ENCODE peak calls at places on chromosomes 11 and 22, in eight cellular contexts. One of them, this sample, is unnamed. For H3K9me3, the result is how much of the 10 kb centered on the place peaks cover.

GRCh38 chr11:93063101-93063500 is 93.7 kb downstream of the MTNR1B start:
- DNase-seq in BE2C: no peak
- DNase-seq in neural progenitor cell: no peak
- DNase-seq in heart left ventricle: no peak
- DNase-seq in Panc1: no peak
- DNase-seq in GM23248: no peak
- DNase-seq in heart right ventricle: no peak
- DNase-seq in AG04450: no peak
- DNase-seq in this sample: no peak

GRCh38 chr11:123549901-123550619 is 104.4 kb downstream of the SCN3B start:
- DNase-seq in BE2C: no peak
- DNase-seq in neural progenitor cell: no peak
- DNase-seq in heart left ventricle: no peak
- DNase-seq in Panc1: no peak
- DNase-seq in GM23248: peak
- DNase-seq in heart right ventricle: no peak
- DNase-seq in AG04450: no peak
- DNase-seq in this sample: no peak

GRCh38 chr11:134244593-134244992 is 8.6 kb downstream of the THYN1 start:
- DNase-seq in BE2C: peak
- DNase-seq in neural progenitor cell: peak
- DNase-seq in heart left ventricle: no peak
- DNase-seq in Panc1: no peak
- DNase-seq in GM23248: peak
- DNase-seq in heart right ventricle: no peak
- DNase-seq in AG04450: no peak
- DNase-seq in this sample: no peak

GRCh38 chr11:6156628-6157367 is 13.3 kb downstream of the OR52B2 start:
- DNase-seq in BE2C: no peak
- DNase-seq in neural progenitor cell: no peak
- DNase-seq in heart left ventricle: no peak
- DNase-seq in Panc1: no peak
- DNase-seq in GM23248: peak
- DNase-seq in heart right ventricle: no peak
- DNase-seq in AG04450: no peak
- DNase-seq in this sample: no peak

GRCh38 chr11:120180571-120181445 is 30.0 kb upstream of the OAF start:
- DNase-seq in BE2C: no peak
- DNase-seq in neural progenitor cell: peak
- DNase-seq in heart left ventricle: no peak
- DNase-seq in Panc1: no peak
- DNase-seq in GM23248: peak
- DNase-seq in heart right ventricle: no peak
- DNase-seq in AG04450: no peak
- DNase-seq in this sample: peak

GRCh38 chr11:32374261-32374711 is 61.1 kb downstream of the WT1 start:
- DNase-seq in BE2C: peak
- DNase-seq in neural progenitor cell: peak
- DNase-seq in heart left ventricle: no peak
- DNase-seq in Panc1: peak
- DNase-seq in GM23248: peak
- DNase-seq in heart right ventricle: no peak
- DNase-seq in AG04450: no peak
- DNase-seq in this sample: no peak

GRCh38 chr11:30455025-30455424 is 131.1 kb downstream of the MPPED2 start:
- DNase-seq in BE2C: no peak
- DNase-seq in neural progenitor cell: no peak
- DNase-seq in heart left ventricle: no peak
- DNase-seq in Panc1: no peak
- DNase-seq in GM23248: no peak
- DNase-seq in heart right ventricle: no peak
- DNase-seq in AG04450: no peak
- DNase-seq in this sample: no peak

GRCh38 chr11:889686-890475 is 20.7 kb downstream of the CHID1 start:
- DNase-seq in BE2C: no peak
- DNase-seq in neural progenitor cell: peak
- DNase-seq in heart left ventricle: no peak
- DNase-seq in Panc1: no peak
- DNase-seq in GM23248: no peak
- DNase-seq in heart right ventricle: no peak
- DNase-seq in AG04450: no peak
- DNase-seq in this sample: no peak

GRCh38 chr11:73203322-73203721 is 14.8 kb upstream of the P2RY2 start:
- DNase-seq in BE2C: no peak
- DNase-seq in neural progenitor cell: no peak
- DNase-seq in heart left ventricle: no peak
- DNase-seq in Panc1: no peak
- DNase-seq in GM23248: no peak
- DNase-seq in heart right ventricle: no peak
- DNase-seq in AG04450: no peak
- DNase-seq in this sample: no peak

GRCh38 chr22:34804588-34804987 is 261.4 kb upstream of the ISX start:
- DNase-seq in BE2C: no peak
- DNase-seq in neural progenitor cell: peak
- DNase-seq in heart left ventricle: no peak
- DNase-seq in Panc1: no peak
- DNase-seq in GM23248: no peak
- DNase-seq in heart right ventricle: no peak
- DNase-seq in AG04450: no peak
- DNase-seq in this sample: no peak

GRCh38 chr11:58616594-58616993 is 5.9 kb upstream of the CNTF start:
- DNase-seq in BE2C: no peak
- DNase-seq in neural progenitor cell: no peak
- DNase-seq in heart left ventricle: no peak
- DNase-seq in Panc1: no peak
- DNase-seq in GM23248: peak
- DNase-seq in heart right ventricle: peak
- DNase-seq in AG04450: peak
- DNase-seq in this sample: peak

GRCh38 chr11:112831969-112832368 is 129.3 kb upstream of the NCAM1 start:
- DNase-seq in BE2C: no peak
- DNase-seq in neural progenitor cell: no peak
- DNase-seq in heart left ventricle: no peak
- DNase-seq in Panc1: no peak
- DNase-seq in GM23248: no peak
- DNase-seq in heart right ventricle: no peak
- DNase-seq in AG04450: no peak
- DNase-seq in this sample: no peak

GRCh38 chr22:19759994-19760651 is 455 bp upstream of the TBX1 start:
- DNase-seq in BE2C: no peak
- DNase-seq in neural progenitor cell: peak
- DNase-seq in heart left ventricle: no peak
- DNase-seq in Panc1: no peak
- DNase-seq in GM23248: peak
- DNase-seq in heart right ventricle: no peak
- DNase-seq in AG04450: no peak
- DNase-seq in this sample: no peak

GRCh38 chr11:134741453-134742227 is 329.6 kb upstream of the B3GAT1 start:
- DNase-seq in BE2C: no peak
- DNase-seq in neural progenitor cell: no peak
- DNase-seq in heart left ventricle: peak
- DNase-seq in Panc1: no peak
- DNase-seq in GM23248: no peak
- DNase-seq in heart right ventricle: no peak
- DNase-seq in AG04450: no peak
- DNase-seq in this sample: no peak

GRCh38 chr11:45321669-45322068 is 35.5 kb upstream of the SYT13 start:
- DNase-seq in BE2C: no peak
- DNase-seq in neural progenitor cell: no peak
- DNase-seq in heart left ventricle: no peak
- DNase-seq in Panc1: no peak
- DNase-seq in GM23248: no peak
- DNase-seq in heart right ventricle: no peak
- DNase-seq in AG04450: no peak
- DNase-seq in this sample: no peak

GRCh38 chr11:15805726-15806125 is 550.6 kb downstream of the SOX6 start:
- DNase-seq in BE2C: no peak
- DNase-seq in neural progenitor cell: no peak
- DNase-seq in heart left ventricle: no peak
- DNase-seq in Panc1: no peak
- DNase-seq in GM23248: no peak
- DNase-seq in heart right ventricle: no peak
- DNase-seq in AG04450: no peak
- DNase-seq in this sample: no peak

GRCh38 chr11:35418847-35419712 is at the start of gene SLC1A2:
- DNase-seq in BE2C: peak
- DNase-seq in neural progenitor cell: peak
- DNase-seq in heart left ventricle: peak
- DNase-seq in Panc1: no peak
- DNase-seq in GM23248: peak
- DNase-seq in heart right ventricle: peak
- DNase-seq in AG04450: no peak
- DNase-seq in this sample: no peak

GRCh38 chr22:47564158-47564450 is 801.7 kb downstream of the TBC1D22A start:
- DNase-seq in BE2C: no peak
- DNase-seq in neural progenitor cell: no peak
- DNase-seq in heart left ventricle: peak
- DNase-seq in Panc1: no peak
- DNase-seq in GM23248: no peak
- DNase-seq in heart right ventricle: no peak
- DNase-seq in AG04450: no peak
- DNase-seq in this sample: no peak

GRCh38 chr22:47567126-47567730 is 804.8 kb downstream of the TBC1D22A start:
- DNase-seq in BE2C: no peak
- DNase-seq in neural progenitor cell: no peak
- DNase-seq in heart left ventricle: peak
- DNase-seq in Panc1: no peak
- DNase-seq in GM23248: no peak
- DNase-seq in heart right ventricle: no peak
- DNase-seq in AG04450: no peak
- DNase-seq in this sample: no peak

GRCh38 chr22:47564651-47565050 is 802.2 kb downstream of the TBC1D22A start:
- DNase-seq in BE2C: no peak
- DNase-seq in neural progenitor cell: no peak
- DNase-seq in heart left ventricle: peak
- DNase-seq in Panc1: no peak
- DNase-seq in GM23248: no peak
- DNase-seq in heart right ventricle: no peak
- DNase-seq in AG04450: no peak
- DNase-seq in this sample: no peak

GRCh38 chr22:47563406-47564157 is 801.1 kb downstream of the TBC1D22A start:
- DNase-seq in BE2C: no peak
- DNase-seq in neural progenitor cell: no peak
- DNase-seq in heart left ventricle: peak
- DNase-seq in Panc1: no peak
- DNase-seq in GM23248: no peak
- DNase-seq in heart right ventricle: no peak
- DNase-seq in AG04450: no peak
- DNase-seq in this sample: no peak

GRCh38 chr22:47565607-47566006 is 803.2 kb downstream of the TBC1D22A start:
- DNase-seq in BE2C: no peak
- DNase-seq in neural progenitor cell: no peak
- DNase-seq in heart left ventricle: no peak
- DNase-seq in Panc1: no peak
- DNase-seq in GM23248: no peak
- DNase-seq in heart right ventricle: no peak
- DNase-seq in AG04450: no peak
- DNase-seq in this sample: no peak
- H3K9me3 ChIP-seq in BE2C: under half
- H3K9me3 ChIP-seq in neural progenitor cell: under half
- H3K9me3 ChIP-seq in heart left ventricle: under half
- H3K9me3 ChIP-seq in Panc1: under half
- H3K9me3 ChIP-seq in GM23248: under half
- H3K9me3 ChIP-seq in heart right ventricle: under half
- H3K9me3 ChIP-seq in AG04450: half or more
- H3K9me3 ChIP-seq in this sample: under half

GRCh38 chr22:22737590-22737989 is 93.2 kb downstream of the GGTLC2 start:
- DNase-seq in BE2C: no peak
- DNase-seq in neural progenitor cell: no peak
- DNase-seq in heart left ventricle: no peak
- DNase-seq in Panc1: no peak
- DNase-seq in GM23248: no peak
- DNase-seq in heart right ventricle: no peak
- DNase-seq in AG04450: no peak
- DNase-seq in this sample: no peak
- H3K9me3 ChIP-seq in BE2C: under half
- H3K9me3 ChIP-seq in neural progenitor cell: under half
- H3K9me3 ChIP-seq in heart left ventricle: under half
- H3K9me3 ChIP-seq in Panc1: under half
- H3K9me3 ChIP-seq in GM23248: under half
- H3K9me3 ChIP-seq in heart right ventricle: under half
- H3K9me3 ChIP-seq in AG04450: under half
- H3K9me3 ChIP-seq in this sample: under half

DNA sequence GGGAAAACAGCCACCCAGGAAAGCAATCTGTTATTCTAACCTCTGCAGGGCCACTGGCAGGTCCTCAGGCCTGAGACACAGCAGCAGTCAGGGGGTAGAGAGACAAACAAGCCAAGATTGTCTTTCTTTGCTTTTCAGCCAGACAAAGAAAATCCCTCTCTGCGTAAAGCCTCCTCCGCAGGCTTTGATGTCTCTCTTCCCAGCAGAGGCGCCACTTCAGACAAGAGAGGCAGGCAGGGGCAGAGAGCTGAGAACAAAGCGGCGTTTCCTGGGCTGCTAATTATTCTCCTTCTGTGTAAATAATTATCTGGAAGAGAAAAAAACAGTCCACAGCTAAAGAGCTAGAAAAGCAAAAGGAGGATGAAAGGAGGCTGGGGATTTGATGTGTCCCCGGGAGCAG is 102.7 kb upstream of the SEZ6L start:
- DNase-seq in BE2C: no peak
- DNase-seq in neural progenitor cell: peak
- DNase-seq in heart left ventricle: no peak
- DNase-seq in Panc1: no peak
- DNase-seq in GM23248: no peak
- DNase-seq in heart right ventricle: no peak
- DNase-seq in AG04450: no peak
- DNase-seq in this sample: no peak
- H3K9me3 ChIP-seq in BE2C: under half
- H3K9me3 ChIP-seq in neural progenitor cell: under half
- H3K9me3 ChIP-seq in heart left ventricle: under half
- H3K9me3 ChIP-seq in Panc1: under half
- H3K9me3 ChIP-seq in GM23248: under half
- H3K9me3 ChIP-seq in heart right ventricle: under half
- H3K9me3 ChIP-seq in AG04450: under half
- H3K9me3 ChIP-seq in this sample: under half

GRCh38 chr22:48427731-48428211 is 1399.9 kb downstream of the BRD1 start:
- DNase-seq in BE2C: no peak
- DNase-seq in neural progenitor cell: no peak
- DNase-seq in heart left ventricle: no peak
- DNase-seq in Panc1: no peak
- DNase-seq in GM23248: no peak
- DNase-seq in heart right ventricle: no peak
- DNase-seq in AG04450: no peak
- DNase-seq in this sample: no peak
- H3K9me3 ChIP-seq in BE2C: under half
- H3K9me3 ChIP-seq in neural progenitor cell: under half
- H3K9me3 ChIP-seq in heart left ventricle: under half
- H3K9me3 ChIP-seq in Panc1: under half
- H3K9me3 ChIP-seq in GM23248: under half
- H3K9me3 ChIP-seq in heart right ventricle: under half
- H3K9me3 ChIP-seq in AG04450: half or more
- H3K9me3 ChIP-seq in this sample: under half